ENCODE peak calls at places on chromosome 21, in ten cellular contexts. S is HCT116, Z is breast epithelium, O is prostate gland, G is Peyer's patch, T is left lung, B is body of pancreas, K is colonic mucosa, R is psoas muscle, Y is esophagus muscularis mucosa. M is an unnamed sample.
A peak's percentile ranks its signal among the peaks of the same experiment; 100 is the strongest.

GRCh38 chr21:24456358-24456757 is 1150.9 kb downstream of the MRPL39 start:
- DNase-seq in R (no peak), G (no peak), Y (no peak), K (no peak), S (no peak), O (no peak), B (no peak), T (peak; percentile 43), Z (no peak), M (no peak)

GRCh38 chr21:15826147-15826780 is 96.5 kb downstream of the USP25 start:
- DNase-seq in R (no peak), T (no peak), Y (no peak), G (no peak), O (peak; percentile 29), S (peak; percentile 51), Z (no peak), B (peak; percentile 27), K (peak; percentile 57), M (peak; percentile 68)

GRCh38 chr21:28445081-28445830 is 547.4 kb downstream of the LTN1 start:
- DNase-seq in Z (no peak), S (no peak), R (no peak), T (no peak), Y (no peak), G (no peak), B (no peak), K (no peak), O (no peak), M (no peak)

GRCh38 chr21:25862596-25862995 is 127.8 kb downstream of the GABPA start:
- DNase-seq in R (no peak), G (no peak), T (no peak), K (no peak), Z (no peak), O (no peak), B (peak; percentile 13), S (peak; percentile 18), Y (no peak), M (no peak)

GRCh38 chr21:29164330-29164942 is 34.0 kb downstream of the MAP3K7CL start:
- DNase-seq in T (no peak), Y (no peak), Z (no peak), O (no peak), G (no peak), K (no peak), R (no peak), S (peak; percentile 69), B (no peak), M (peak; percentile 40)

GRCh38 chr21:34670220-34670961 is 1.6 kb downstream of the CLIC6 start:
- DNase-seq in Y (no peak), Z (no peak), G (no peak), B (no peak), T (peak; percentile 80), O (no peak), S (no peak), K (peak; percentile 60), R (peak; percentile 32), M (no peak)

GRCh38 chr21:31872452-31873274 is at the start of gene HUNK:
- DNase-seq in B (peak; percentile 78), R (peak; percentile 34), S (no peak), K (peak; percentile 68), Y (no peak), T (peak; percentile 81), O (peak; percentile 36), G (no peak), Z (peak; percentile 34), M (no peak)

GRCh38 chr21:16195476-16195875 is 465.7 kb downstream of the USP25 start:
- DNase-seq in Z (no peak), R (no peak), Y (no peak), S (no peak), O (no peak), K (no peak), B (no peak), T (no peak), G (no peak), M (no peak)

GRCh38 chr21:43890042-43890441 is 25.0 kb downstream of the AGPAT3 start:
- DNase-seq in T (no peak), B (no peak), Z (no peak), G (no peak), O (no peak), R (no peak), Y (no peak), K (no peak), S (no peak), M (no peak)

GRCh38 chr21:28393279-28393678 is 599.4 kb downstream of the LTN1 start:
- DNase-seq in R (no peak), G (no peak), S (no peak), K (peak; percentile 71), B (peak; percentile 86), O (no peak), T (no peak), Y (no peak), Z (no peak), M (no peak)

GRCh38 chr21:23452384-23453083 is 2154.7 kb downstream of the MRPL39 start:
- DNase-seq in B (peak; percentile 52), S (no peak), O (no peak), Y (no peak), T (no peak), K (no peak), Z (no peak), R (no peak), G (no peak), M (no peak)

GRCh38 chr21:35171385-35171784 is 122.3 kb upstream of the RUNX1 start:
- DNase-seq in O (no peak), K (no peak), B (no peak), Z (no peak), S (no peak), Y (no peak), G (no peak), R (no peak), T (no peak), M (no peak)

GRCh38 chr21:34688145-34688544 is 19.4 kb downstream of the CLIC6 start:
- DNase-seq in T (no peak), K (no peak), O (no peak), Y (no peak), S (peak; percentile 15), G (no peak), Z (no peak), R (no peak), B (no peak), M (no peak)

GRCh38 chr21:34933609-34934345 is 115.3 kb downstream of the RUNX1 start:
- DNase-seq in S (no peak), G (no peak), R (no peak), Y (no peak), K (no peak), B (no peak), Z (no peak), T (no peak), O (no peak), M (peak; percentile 23)

GRCh38 chr21:14871861-14872260 is 192.9 kb downstream of the NRIP1 start:
- DNase-seq in G (no peak), T (no peak), S (no peak), B (no peak), K (no peak), Z (no peak), R (no peak), O (no peak), Y (no peak), M (no peak)

GRCh38 chr21:32186843-32187242 is 92.0 kb downstream of the MIS18A start:
- DNase-seq in T (no peak), R (no peak), O (no peak), G (no peak), B (no peak), S (no peak), K (no peak), Z (no peak), Y (peak; percentile 21), M (no peak)

GRCh38 chr21:27390384-27390783 is 423.5 kb upstream of the ADAMTS5 start:
- DNase-seq in S (no peak), O (no peak), K (no peak), R (no peak), Y (no peak), G (no peak), T (no peak), Z (no peak), B (no peak), M (no peak)
- H3K4me3 ChIP-seq in S (no peak overlapping the region), O (no peak overlapping the region), K (no peak overlapping the region), R (no peak overlapping the region), Y (no peak overlapping the region), G (no peak overlapping the region), T (no peak overlapping the region), Z (no peak overlapping the region), B (no peak overlapping the region), M (no peak overlapping the region)

DNA sequence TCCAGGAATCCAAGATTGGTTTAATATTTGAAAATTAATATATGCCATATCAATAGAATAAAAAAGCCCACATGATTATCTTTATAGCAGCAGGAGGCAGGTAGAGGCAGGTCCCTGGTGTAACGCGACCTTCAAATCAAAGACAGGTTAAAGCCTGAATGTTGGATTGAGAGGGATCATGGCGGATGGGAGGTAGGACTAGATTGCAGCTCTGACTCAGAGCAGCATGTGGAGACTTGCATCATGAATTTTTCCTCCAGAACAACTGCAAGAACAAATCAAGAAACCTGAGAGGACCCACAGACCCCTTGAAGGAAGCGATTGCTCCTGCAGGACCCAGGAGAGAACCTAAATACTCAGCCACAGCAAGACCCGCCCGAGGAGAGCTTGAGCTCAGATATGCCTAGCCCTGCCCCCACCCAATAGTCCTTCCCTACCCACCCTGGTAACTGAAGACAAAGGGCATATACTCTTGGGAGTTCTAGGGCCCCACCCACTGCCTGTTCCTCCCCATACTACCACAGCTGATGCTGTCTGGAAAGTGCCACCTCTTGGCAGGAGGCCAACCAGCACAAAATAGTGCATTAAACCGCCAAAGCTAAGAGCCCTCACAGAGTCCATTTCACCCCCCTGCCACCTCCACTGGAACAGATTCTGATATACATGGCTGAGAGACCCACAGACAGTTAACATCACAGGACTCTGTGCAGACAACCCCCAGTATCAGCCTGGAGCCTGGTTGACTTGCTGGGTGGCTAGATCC is 19.5 kb downstream of the S100B start:
- DNase-seq in Y (no peak), Z (no peak), T (no peak), B (no peak), S (no peak), K (no peak), G (no peak), R (no peak), O (no peak), M (no peak)
- H3K27ac ChIP-seq in Y (no peak overlapping the region), Z (no peak overlapping the region), T (no peak overlapping the region), B (no peak overlapping the region), S (no peak overlapping the region), K (no peak overlapping the region), G (no peak overlapping the region), R (no peak overlapping the region), O (no peak overlapping the region), M (no peak overlapping the region)

DNA sequence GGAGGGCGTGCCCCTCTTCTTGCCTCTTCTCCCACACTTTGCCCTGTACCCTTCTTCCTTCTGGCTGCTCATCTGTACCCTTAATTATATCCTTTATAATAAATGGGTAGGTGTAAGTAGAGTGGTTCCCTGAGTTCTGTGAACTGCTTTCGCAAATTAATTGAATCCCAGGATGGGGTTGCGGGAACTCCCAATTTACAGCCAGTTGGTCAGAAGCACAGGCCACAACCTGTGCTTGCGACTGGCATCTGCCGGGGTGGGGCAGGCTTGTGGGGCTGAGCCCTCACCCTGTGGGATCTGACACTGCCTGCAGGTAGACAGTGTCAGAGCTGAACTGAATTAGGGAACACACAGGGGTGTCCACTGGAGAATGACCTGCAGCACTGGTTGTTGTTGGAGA is 244.9 kb downstream of the KCNJ6 start:
- DNase-seq in K (no peak), S (no peak), B (no peak), G (no peak), Z (no peak), Y (no peak), T (peak; percentile 37), R (no peak), O (no peak), M (no peak)
- H3K4me1 ChIP-seq in K (no peaks in the 10 kb centered on the region), S (no peaks in the 10 kb centered on the region), B (peaks cover 7% of the 10 kb centered on the region), G (no peaks in the 10 kb centered on the region), Z (no peaks in the 10 kb centered on the region), Y (peaks cover 5% of the 10 kb centered on the region), T (peaks cover 19% of the 10 kb centered on the region), R (no peaks in the 10 kb centered on the region), O (no peaks in the 10 kb centered on the region), M (peaks cover 3% of the 10 kb centered on the region)

GRCh38 chr21:44931137-44931500 is 8.7 kb upstream of the SLX9 start:
- DNase-seq in Z (no peak), K (no peak), B (no peak), T (peak; percentile 88), Y (no peak), G (peak; percentile 79), O (no peak), R (peak; percentile 42), S (no peak), M (peak; percentile 63)
- H3K4me3 ChIP-seq in Z (peak overlapping the region; percentile 70), K (peak overlapping the region; percentile 44), B (no peak overlapping the region), T (peak overlapping the region; percentile 31), Y (peak overlapping the region; percentile 62), G (peak overlapping the region; percentile 48), O (no peak overlapping the region), R (peak overlapping the region; percentile 63), S (no peak overlapping the region), M (peak overlapping the region; percentile 64)